ENCODE peak calls at places on chromosomes 11 and 22, in nine cellular contexts. J is choroid plexus epithelial cell, R is stomach, W is A673, V is progenitor cell of endocrine pancreas, O is fibroblast of mammary gland, E is heart right ventricle, U is spleen, T is type B pancreatic cell. Y is an unnamed sample.

GRCh38 chr22:25051983-25052710 is 99.6 kb downstream of the KIAA1671 start:
- DNase-seq in W (no peak), V (no peak), E (no peak), O (no peak), J (no peak), U (no peak), R (peak), T (no peak), Y (no peak)

GRCh38 chr22:39991164-39991860 is 3.4 kb upstream of the FAM83F start:
- DNase-seq in J (no peak), T (no peak), V (no peak), W (no peak), U (no peak), E (no peak), R (no peak), O (no peak), Y (no peak)

GRCh38 chr11:101442936-101443521 is 140.8 kb downstream of the TRPC6 start:
- DNase-seq in J (no peak), W (no peak), V (no peak), O (no peak), T (no peak), R (no peak), U (no peak), E (no peak), Y (no peak)

GRCh38 chr11:132077416-132077815 is 707.0 kb downstream of the NTM start:
- DNase-seq in R (no peak), W (no peak), O (no peak), T (no peak), U (no peak), V (no peak), E (no peak), J (no peak), Y (no peak)

GRCh38 chr11:66317322-66317765 is 500 bp upstream of the CD248 start:
- DNase-seq in J (peak), V (no peak), E (peak), R (no peak), W (peak), T (no peak), O (peak), U (peak), Y (no peak)

GRCh38 chr11:132126973-132127900 is 756.8 kb downstream of the NTM start:
- DNase-seq in E (peak), T (no peak), W (peak), J (peak), V (no peak), R (no peak), U (no peak), O (peak), Y (no peak)

GRCh38 chr11:17206448-17206847 is 1.3 kb downstream of the PIK3C2A start:
- DNase-seq in V (no peak), E (no peak), T (no peak), R (no peak), U (no peak), W (no peak), O (no peak), J (no peak), Y (no peak)

GRCh38 chr11:14906614-14907392 is 14.8 kb upstream of the CYP2R1 start:
- DNase-seq in V (no peak), J (no peak), R (no peak), O (no peak), W (no peak), T (no peak), E (no peak), U (peak), Y (no peak)

GRCh38 chr22:50727678-50728522 is 10.1 kb upstream of the ACR start:
- DNase-seq in W (no peak), J (no peak), T (no peak), V (no peak), O (no peak), U (peak), R (no peak), E (no peak), Y (peak)

GRCh38 chr11:88355887-88356286 is 18.4 kb upstream of the CTSC start:
- DNase-seq in R (no peak), W (no peak), U (no peak), J (no peak), T (no peak), V (no peak), O (no peak), E (no peak), Y (no peak)

GRCh38 chr22:26669060-26669481 is 11.7 kb downstream of the MIAT start:
- DNase-seq in T (no peak), R (no peak), W (peak), U (peak), V (no peak), E (no peak), J (peak), O (peak), Y (no peak)

GRCh38 chr11:122036022-122036421 is 80.0 kb downstream of the BLID start:
- DNase-seq in W (no peak), O (peak), R (no peak), J (peak), U (no peak), V (no peak), T (no peak), E (no peak), Y (no peak)

GRCh38 chr11:82270870-82271269 is 462.8 kb downstream of the FAM181B start:
- DNase-seq in R (no peak), O (no peak), J (no peak), V (no peak), E (no peak), U (no peak), W (no peak), T (no peak), Y (no peak)

GRCh38 chr11:30914143-30914762 is 328.1 kb upstream of the MPPED2 start:
- DNase-seq in J (peak), W (peak), R (peak), T (peak), O (peak), U (peak), E (peak), V (peak), Y (no peak)

GRCh38 chr11:131893988-131894387 is 523.6 kb downstream of the NTM start:
- DNase-seq in U (no peak), O (no peak), E (no peak), T (no peak), R (no peak), W (no peak), V (no peak), J (no peak), Y (no peak)

GRCh38 chr11:59426361-59427067 is at the start of gene OR5A2:
- DNase-seq in W (peak), J (peak), E (no peak), U (no peak), T (no peak), V (no peak), R (no peak), O (no peak), Y (no peak)

GRCh38 chr11:122853971-122854446 is 15.7 kb downstream of the CRTAM start:
- DNase-seq in U (no peak), E (peak), J (peak), W (peak), O (peak), R (no peak), T (no peak), V (peak), Y (no peak)

GRCh38 chr11:129699711-129700304 is 115.8 kb upstream of the TMEM45B start:
- DNase-seq in J (peak), W (peak), E (no peak), T (no peak), R (no peak), V (no peak), U (no peak), O (no peak), Y (no peak)

GRCh38 chr11:115178705-115179104 is 325.5 kb downstream of the CADM1 start:
- DNase-seq in W (no peak), O (no peak), E (no peak), U (no peak), T (no peak), V (no peak), R (no peak), J (no peak), Y (no peak)

GRCh38 chr11:61092280-61092766 is 10.0 kb upstream of the CD5 start:
- DNase-seq in R (no peak), W (no peak), T (no peak), J (no peak), U (no peak), V (no peak), E (no peak), O (no peak), Y (no peak)

GRCh38 chr22:42841444-42841843 is 15.6 kb downstream of the ARFGAP3 start:
- DNase-seq in J (peak), O (peak), V (no peak), E (no peak), U (no peak), T (no peak), W (no peak), R (no peak), Y (no peak)

GRCh38 chr11:57792060-57792541 is 30.5 kb downstream of the CTNND1 start:
- DNase-seq in W (no peak), J (peak), O (peak), U (peak), V (no peak), T (no peak), E (peak), R (peak), Y (no peak)

GRCh38 chr11:67301951-67302516 is 1.3 kb upstream of the SSH3 start:
- DNase-seq in W (peak), J (peak), R (peak), O (peak), U (peak), E (peak), V (no peak), T (no peak), Y (peak)

GRCh38 chr11:45665206-45665932 is at the start of gene CHST1:
- DNase-seq in V (peak), E (peak), T (no peak), U (peak), W (peak), J (peak), O (no peak), R (peak), Y (no peak)

GRCh38 chr11:74984070-74984469 is 4.7 kb upstream of the NEU3 start:
- DNase-seq in R (no peak), O (no peak), V (no peak), J (no peak), W (no peak), E (no peak), U (no peak), T (no peak), Y (no peak)

GRCh38 chr22:32801436-32802290 is at the start of gene TIMP3:
- DNase-seq in O (peak), E (peak), R (peak), J (peak), W (peak), T (peak), V (peak), U (peak), Y (no peak)

GRCh38 chr11:68827733-68828132 is 14.0 kb downstream of the CPT1A start:
- DNase-seq in E (no peak), T (no peak), W (no peak), U (peak), R (no peak), V (no peak), J (no peak), O (no peak), Y (no peak)
- TF ChIP-seq CTCF in E (no peak), T (no peak), W (no peak), U (no peak), R (no peak), V (no peak), J (no peak), O (no peak), Y (no peak)

GRCh38 chr22:48517039-48518030 is 1310.3 kb downstream of the BRD1 start:
- DNase-seq in W (no peak), T (no peak), R (no peak), J (no peak), U (no peak), O (no peak), E (no peak), V (no peak), Y (no peak)
- TF ChIP-seq CTCF in W (no peak), T (peak), R (no peak), J (no peak), U (no peak), O (no peak), E (no peak), V (peak), Y (peak)

GRCh38 chr11:2098691-2099522 is 40.3 kb downstream of the IGF2 start:
- DNase-seq in V (no peak), O (no peak), E (no peak), W (no peak), R (no peak), T (no peak), J (no peak), U (peak), Y (peak)

GRCh38 chr11:2100361-2101170 is 38.6 kb downstream of the IGF2 start:
- DNase-seq in W (peak), E (peak), R (peak), U (peak), J (no peak), V (no peak), O (no peak), T (no peak), Y (peak)

GRCh38 chr11:2097998-2098690 is 41.0 kb downstream of the IGF2 start:
- DNase-seq in O (no peak), U (peak), V (no peak), T (no peak), J (no peak), E (no peak), R (no peak), W (no peak), Y (no peak)

GRCh38 chr11:2101171-2101675 is 38.0 kb downstream of the IGF2 start:
- DNase-seq in O (no peak), V (no peak), J (no peak), R (no peak), T (peak), E (no peak), U (peak), W (no peak), Y (peak)

GRCh38 chr11:2099523-2100316 is 39.5 kb downstream of the IGF2 start:
- DNase-seq in O (no peak), W (no peak), U (peak), V (no peak), R (peak), T (no peak), E (no peak), J (no peak), Y (peak)
- TF ChIP-seq CTCF in O (no peak), W (no peak), U (no peak), V (peak), R (peak), T (no peak), E (no peak), J (no peak), Y (no peak)

DNA sequence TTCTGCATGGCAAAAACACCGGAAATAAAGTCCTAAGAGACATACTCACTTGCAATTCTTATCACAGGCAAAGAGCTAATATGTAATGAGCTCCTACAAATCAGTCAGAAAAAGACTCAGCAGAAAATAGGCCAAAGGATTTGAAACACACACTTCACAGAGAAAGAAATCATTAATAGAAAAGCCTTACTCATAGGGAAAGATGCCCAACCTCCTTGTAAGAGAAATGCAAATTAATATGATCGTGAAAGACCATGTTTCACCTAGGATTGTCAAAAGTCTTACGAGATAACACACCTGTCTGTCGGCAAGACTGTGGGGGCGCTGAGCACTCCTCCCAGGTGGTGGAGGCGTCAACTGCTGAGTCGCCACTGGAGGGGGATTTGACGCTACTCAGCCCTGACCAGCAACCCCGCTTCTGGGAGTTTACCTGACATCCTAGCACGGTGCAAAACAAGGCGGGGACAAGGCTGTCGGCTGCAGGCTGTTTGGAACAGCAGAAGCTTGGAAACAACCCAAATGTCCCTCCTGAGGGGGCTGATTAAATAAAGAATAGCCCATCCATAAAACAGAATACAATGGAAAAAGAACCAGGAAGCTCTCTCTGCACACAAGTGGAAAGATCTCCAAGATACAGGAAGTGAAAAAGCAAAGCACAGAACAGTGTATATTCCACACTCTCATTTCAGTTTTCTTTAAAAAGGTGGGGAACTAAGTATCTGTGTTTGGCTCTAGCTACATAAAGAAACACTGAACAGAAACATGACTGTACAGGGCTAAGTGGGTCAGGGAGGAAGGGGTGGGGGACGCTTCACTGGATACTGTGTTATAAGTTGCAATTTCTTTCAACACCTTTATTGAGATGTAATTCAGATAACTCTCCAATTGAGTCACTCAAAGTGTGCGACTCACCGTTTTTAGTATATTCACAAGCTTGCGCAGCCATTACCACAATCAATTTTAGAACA is 11.5 kb downstream of the CSNK1E start:
- DNase-seq in O (peak), T (no peak), V (no peak), J (peak), W (peak), U (no peak), E (no peak), R (no peak), Y (no peak)
- TF ChIP-seq CTCF in O (no peak), T (no peak), V (no peak), J (peak), W (no peak), U (no peak), E (no peak), R (no peak), Y (peak)

DNA sequence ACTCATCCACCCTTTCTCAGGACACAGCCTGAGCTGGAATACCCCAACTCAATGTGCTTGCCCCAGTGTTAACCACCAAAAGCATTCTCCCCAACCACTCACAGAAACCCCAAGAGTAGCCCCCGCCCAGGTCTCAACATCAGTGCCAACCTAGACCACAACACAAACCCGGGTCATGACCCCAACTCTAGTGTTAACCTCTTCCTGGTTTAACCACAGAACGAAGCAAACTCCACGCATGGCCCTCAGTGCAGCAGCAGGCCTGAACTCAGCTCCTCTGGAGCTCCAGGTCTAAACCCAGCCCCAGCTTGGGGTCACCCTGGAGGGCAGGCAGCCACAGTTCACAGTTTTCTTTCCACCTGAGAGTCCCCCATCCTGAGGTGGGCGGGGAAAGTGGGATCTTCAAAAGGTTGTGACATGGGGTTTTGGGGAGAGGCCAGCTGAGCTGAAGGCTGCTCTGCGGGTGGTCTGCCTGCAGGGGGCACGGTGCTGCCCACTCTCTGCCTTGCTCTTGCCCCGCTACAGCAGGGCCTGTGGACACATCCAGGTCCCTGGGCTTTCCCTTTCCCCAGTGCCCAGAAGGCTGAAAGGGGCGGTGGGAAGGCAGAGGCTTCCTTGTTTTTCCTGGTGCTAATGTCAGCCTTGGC is 37.9 kb downstream of the NECTIN1 start:
- DNase-seq in W (no peak), E (no peak), O (no peak), R (no peak), U (no peak), T (no peak), J (no peak), V (no peak), Y (no peak)
- TF ChIP-seq CTCF in W (no peak), E (no peak), O (no peak), R (no peak), U (no peak), T (no peak), J (no peak), V (peak), Y (no peak)

GRCh38 chr11:96506041-96506440 is 116.2 kb downstream of the JRKL start:
- DNase-seq in W (no peak), O (no peak), T (no peak), E (no peak), R (no peak), V (no peak), J (no peak), U (no peak), Y (no peak)

GRCh38 chr11:96508861-96509260 is 119.0 kb downstream of the JRKL start:
- DNase-seq in R (no peak), V (no peak), J (no peak), T (no peak), U (no peak), W (no peak), O (no peak), E (no peak), Y (no peak)

GRCh38 chr11:96506953-96507354 is 117.1 kb downstream of the JRKL start:
- DNase-seq in V (no peak), R (no peak), U (no peak), W (no peak), T (no peak), O (no peak), J (no peak), E (no peak), Y (no peak)
- TF ChIP-seq CTCF in V (no peak), R (no peak), U (no peak), W (no peak), T (no peak), O (no peak), J (no peak), E (no peak), Y (no peak)

DNA sequence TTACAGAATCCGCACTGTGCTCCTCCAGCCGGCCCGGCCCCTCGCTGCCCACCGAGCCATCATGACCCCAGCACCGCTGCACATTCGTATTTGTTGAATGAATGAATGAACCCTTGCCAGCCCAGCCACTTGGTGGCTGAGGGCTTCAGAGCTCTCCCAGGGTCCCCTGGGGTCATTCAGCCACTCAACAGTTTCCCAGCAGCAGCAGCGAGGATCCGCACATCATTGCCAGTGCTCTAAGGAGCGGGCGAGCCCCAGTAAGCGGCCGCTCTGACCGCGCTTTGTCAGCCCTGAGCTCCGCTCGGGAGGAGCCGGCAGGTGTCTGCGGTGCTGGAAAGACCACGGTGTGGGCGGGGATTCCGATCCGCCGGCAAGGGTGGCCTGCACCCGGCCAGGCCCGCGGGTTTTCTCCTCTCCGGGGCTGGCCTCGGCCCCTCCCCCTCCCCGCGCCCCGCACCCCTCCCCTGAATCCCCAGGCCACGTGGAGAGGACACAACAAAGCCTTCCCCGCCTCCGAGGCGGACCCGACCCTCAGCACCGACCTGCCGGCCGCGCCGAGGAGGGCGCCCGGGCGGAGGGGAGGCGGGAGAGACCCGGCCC is 563 bp downstream of the BID start:
- DNase-seq in E (no peak), W (peak), U (peak), V (peak), T (peak), O (peak), R (peak), J (peak), Y (no peak)
- TF ChIP-seq CTCF in E (no peak), W (no peak), U (no peak), V (no peak), T (no peak), O (no peak), R (no peak), J (no peak), Y (peak)

Y was measured in chondrocyte.